ENCODE peak calls at places on chromosomes 16 and 17, in five cellular contexts. C is mesothelial cell of epicardium, K is upper lobe of right lung, Q is WTC11, H is AG04449. R is an unnamed sample.

GRCh38 chr16:3609895-3610697 is 1.3 kb downstream of the SLX4 start:
- DNase-seq in H (no peak), Q (peak; percentile 1), K (no peak), C (no peak), R (no peak)

GRCh38 chr17:69179227-69179952 is 37.7 kb upstream of the ABCA6 start:
- DNase-seq in H (peak; percentile 33), C (no peak), Q (no peak), K (no peak), R (no peak)

GRCh38 chr16:68590201-68590994 is 51.3 kb downstream of the ZFP90 start:
- DNase-seq in C (peak; percentile 60), H (no peak), Q (peak; percentile 94), K (peak; percentile 88), R (peak; percentile 83)

GRCh38 chr16:70157105-70157476 is 16.5 kb upstream of the CLEC18C start:
- DNase-seq in H (no peak), K (no peak), C (no peak), Q (no peak), R (no peak)

GRCh38 chr16:66130296-66130910 is 236.1 kb upstream of the CDH5 start:
- DNase-seq in C (no peak), K (no peak), H (no peak), Q (no peak), R (no peak)

GRCh38 chr17:44794699-44795413 is 35.2 kb downstream of the GJC1 start:
- DNase-seq in C (no peak), Q (no peak), H (peak; percentile 71), K (peak; percentile 38), R (no peak)

GRCh38 chr16:21638573-21638975 is 13.8 kb downstream of the IGSF6 start:
- DNase-seq in Q (no peak), K (no peak), C (no peak), H (no peak), R (no peak)

GRCh38 chr17:3914319-3914685 is 2.0 kb downstream of the P2RX1 start:
- DNase-seq in H (no peak), Q (no peak), C (no peak), K (no peak), R (no peak)

GRCh38 chr16:15835136-15835878 is 21.5 kb downstream of the MYH11 start:
- DNase-seq in K (no peak), Q (no peak), H (no peak), C (no peak), R (no peak)

DNA sequence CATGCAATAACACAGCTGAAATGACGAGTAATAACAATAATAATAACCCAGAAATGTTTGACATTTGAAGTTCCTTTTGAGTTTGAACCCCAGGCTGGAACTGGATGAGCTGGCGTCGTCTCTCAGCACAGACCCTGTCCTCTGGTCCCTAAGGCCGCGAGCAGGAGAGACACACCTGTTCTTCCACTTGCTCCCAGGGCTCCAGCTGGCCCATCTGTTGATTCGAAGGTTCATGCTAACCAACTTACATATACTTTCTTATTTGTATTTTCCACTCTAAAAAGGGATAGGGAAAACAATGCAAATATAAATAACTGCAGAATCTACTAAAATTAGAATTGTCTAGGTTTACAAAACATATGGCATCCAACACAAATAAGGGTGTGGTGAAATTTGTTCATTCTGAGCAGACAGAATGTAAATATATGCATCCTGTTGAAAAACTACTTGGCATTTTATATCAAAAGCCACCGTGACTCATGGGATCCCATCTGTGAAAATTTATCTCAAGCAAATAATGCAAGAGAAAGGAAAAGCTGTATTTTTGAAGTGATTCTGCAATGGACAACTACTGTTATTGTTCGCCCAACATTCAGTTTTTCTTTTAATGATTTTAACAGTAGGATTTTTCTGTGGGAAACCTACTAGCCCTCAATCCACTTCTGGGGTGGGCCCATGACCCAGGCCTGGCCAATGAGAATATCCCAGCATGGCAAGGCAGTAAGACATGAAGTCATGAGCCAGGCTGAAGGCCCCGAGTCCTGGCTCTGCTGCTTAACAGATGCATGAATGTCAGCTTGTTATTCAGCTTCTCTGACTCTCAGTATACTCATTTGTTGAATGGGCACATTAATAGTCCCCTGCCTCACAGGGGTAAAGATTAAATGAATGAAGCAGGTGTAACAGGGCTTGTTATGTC is 13.2 kb upstream of the RGS9 start:
- DNase-seq in C (no peak), Q (no peak), K (no peak), H (no peak), R (no peak)
- TF ChIP-seq CTCF in C (no peak), Q (no peak), K (no peak), H (no peak), R (no peak)

GRCh38 chr16:52069866-52070265 is 477.1 kb downstream of the TOX3 start:
- DNase-seq in Q (no peak), K (no peak), C (no peak), H (no peak), R (no peak)
- TF ChIP-seq CTCF in Q (peak; percentile 18), K (peak; percentile 35), C (peak; percentile 52), H (no peak), R (peak; percentile 68)

DNA sequence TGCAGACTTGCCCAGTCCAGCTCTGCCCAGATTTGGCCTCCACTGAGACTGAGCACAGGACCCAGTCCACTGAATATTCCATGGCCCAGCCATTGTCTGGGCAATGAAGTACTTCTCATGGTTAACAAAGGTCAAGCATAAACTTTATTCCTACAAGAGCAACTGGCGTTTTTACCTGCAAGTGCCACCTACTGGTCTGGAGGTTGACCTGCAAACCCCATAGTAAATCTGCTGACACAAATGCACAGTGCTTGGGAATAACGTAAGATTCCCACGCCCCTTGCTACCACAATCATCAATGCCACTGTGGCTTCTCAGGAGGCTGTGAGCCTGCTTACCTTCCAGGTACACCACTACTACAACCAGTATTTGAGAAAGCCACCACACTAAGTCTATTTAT is 170.2 kb downstream of the CEP112 start:
- DNase-seq in H (no peak), C (no peak), K (no peak), Q (no peak), R (no peak)
- TF ChIP-seq CTCF in H (no peak), C (no peak), K (no peak), Q (peak; percentile 13), R (no peak)

DNA sequence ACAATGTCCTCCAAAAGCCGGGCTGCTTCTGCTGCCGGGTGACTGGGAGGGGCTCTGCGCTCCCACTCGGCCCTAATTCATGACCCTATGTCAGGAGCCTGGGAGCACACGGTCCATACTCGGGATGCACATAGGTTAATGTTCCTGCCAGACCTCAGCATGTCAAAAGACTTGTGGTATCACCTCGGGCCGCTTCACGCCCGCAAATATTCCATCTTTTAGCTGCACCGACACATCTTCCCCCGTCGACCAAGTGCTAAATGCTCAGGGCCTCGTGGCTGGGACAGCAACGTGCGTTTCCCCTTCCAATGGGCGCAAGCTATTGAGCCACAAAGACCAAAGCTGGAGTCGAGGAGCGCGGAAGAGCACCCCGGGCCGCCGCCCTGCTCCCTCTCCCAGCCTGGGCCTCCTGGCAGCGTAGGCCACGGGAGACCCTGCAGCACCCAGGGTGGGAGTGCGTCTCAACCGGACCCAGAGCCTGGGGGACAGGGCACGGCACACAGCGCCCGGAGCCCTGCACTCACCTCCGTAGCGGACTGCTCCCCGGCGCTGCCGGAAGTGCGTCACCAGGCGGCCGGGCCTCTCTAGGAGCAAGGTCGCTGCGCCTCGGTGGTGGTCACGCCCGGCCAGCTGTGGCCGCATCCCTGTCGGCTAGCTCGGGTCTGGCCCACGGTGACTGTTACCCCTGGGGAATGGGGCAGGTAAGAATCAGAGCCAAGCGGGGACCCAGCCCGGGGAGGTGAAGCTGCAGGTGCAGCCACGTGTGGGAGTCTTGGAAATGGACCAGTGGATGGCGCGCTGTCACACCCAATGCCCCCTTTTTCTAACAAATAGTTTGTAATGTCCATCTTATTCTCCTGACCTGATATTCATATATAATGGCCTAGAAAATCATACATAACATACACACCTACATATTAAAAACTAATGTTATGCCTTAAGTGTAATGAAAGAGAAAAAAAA is at the start of gene ZNF23:
- DNase-seq in Q (peak; percentile 83), H (no peak), C (peak; percentile 48), K (peak; percentile 94), R (peak; percentile 76)
- TF ChIP-seq CTCF in Q (no peak), H (no peak), C (no peak), K (no peak), R (no peak)

GRCh38 chr16:85988306-85988705 is 89.3 kb downstream of the IRF8 start:
- DNase-seq in K (no peak), H (no peak), C (no peak), Q (no peak), R (no peak)

GRCh38 chr16:85986931-85987749 is 88.2 kb downstream of the IRF8 start:
- DNase-seq in K (no peak), H (no peak), C (no peak), Q (peak; percentile 47), R (peak; percentile 26)

GRCh38 chr16:85989376-85989775 is 90.4 kb downstream of the IRF8 start:
- DNase-seq in K (no peak), Q (no peak), H (no peak), C (no peak), R (no peak)

GRCh38 chr16:85988723-85989313 is 89.9 kb downstream of the IRF8 start:
- DNase-seq in K (no peak), C (no peak), H (no peak), Q (no peak), R (no peak)

DNA sequence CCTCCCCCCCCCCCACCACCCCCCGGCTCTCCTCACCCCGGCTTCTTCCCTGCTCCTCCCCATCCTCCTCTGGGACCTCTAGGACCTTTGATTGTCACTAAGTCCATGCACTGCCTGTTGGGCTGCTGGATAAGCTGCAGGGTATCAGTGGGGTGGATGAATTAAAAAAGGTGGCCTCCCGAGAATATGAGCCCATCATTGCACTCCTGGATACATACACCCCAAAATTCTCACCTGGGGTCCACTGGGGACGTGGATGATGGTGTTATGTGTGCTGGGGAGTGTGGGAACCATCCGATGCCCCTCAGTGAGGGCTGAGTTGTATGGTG is 88.8 kb downstream of the IRF8 start:
- DNase-seq in C (no peak), K (no peak), H (no peak), Q (no peak), R (no peak)
- TF ChIP-seq CTCF in C (peak; percentile 22), K (peak; percentile 16), H (no peak), Q (no peak), R (no peak)

DNA sequence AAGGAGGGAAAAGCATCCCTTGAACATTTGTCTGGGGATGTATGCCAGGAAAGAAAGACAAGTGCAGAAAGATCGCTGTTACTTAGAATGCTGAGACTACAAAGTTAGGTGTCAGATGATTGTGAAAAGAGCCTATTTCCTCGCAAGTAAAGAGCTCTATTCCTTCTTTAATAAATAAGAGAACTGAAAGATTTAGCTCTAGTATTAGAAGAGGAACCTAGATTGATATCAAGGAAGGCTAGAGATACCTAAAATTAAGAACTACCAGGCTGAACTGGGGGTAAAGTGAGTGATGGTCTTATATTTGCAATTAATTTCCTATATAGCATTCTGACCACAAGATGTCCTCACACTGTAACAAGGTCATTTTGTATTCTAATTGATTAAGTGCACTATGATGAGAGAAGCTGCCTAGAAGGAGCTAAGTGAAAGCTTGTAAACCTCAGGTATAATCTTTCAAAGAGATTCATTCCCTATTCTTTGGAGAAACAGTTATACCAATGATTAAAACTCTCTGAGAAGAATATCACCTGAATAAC is 62.3 kb downstream of the SSH2 start:
- DNase-seq in C (no peak), Q (no peak), H (no peak), K (no peak), R (no peak)
- TF ChIP-seq CTCF in C (no peak), Q (no peak), H (no peak), K (peak; percentile 21), R (peak; percentile 38)

GRCh38 chr17:42075789-42076188 is 22.5 kb downstream of the ZNF385C start:
- DNase-seq in K (no peak), C (no peak), H (no peak), Q (no peak), R (no peak)

GRCh38 chr17:42076797-42077559 is 21.3 kb downstream of the ZNF385C start:
- DNase-seq in Q (no peak), K (no peak), C (no peak), H (no peak), R (no peak)

GRCh38 chr17:42071810-42072209 is 21.4 kb upstream of the C17orf113 start:
- DNase-seq in K (no peak), H (no peak), Q (no peak), C (no peak), R (no peak)

GRCh38 chr17:42068979-42069378 is 18.6 kb upstream of the C17orf113 start:
- DNase-seq in K (no peak), C (no peak), Q (no peak), H (no peak), R (no peak)

GRCh38 chr17:42072323-42073187 is 22.2 kb upstream of the C17orf113 start:
- DNase-seq in Q (peak; percentile 52), C (no peak), H (no peak), K (peak; percentile 71), R (peak; percentile 24)
- TF ChIP-seq CTCF in Q (no peak), C (peak; percentile 28), H (no peak), K (peak; percentile 9), R (peak; percentile 23)